ENCODE peak calls at places on chromosomes 12 and 14, in four cellular contexts. K, Y, M and Q are unnamed samples.

GRCh38 chr12:56488041-56488955 is at the start of gene GLS2:
- DNase-seq in K (peak), Y (peak), M (peak), Q (peak)

GRCh38 chr12:57085999-57086950 is 2.6 kb upstream of the NAB2 start:
- DNase-seq in Y (peak), M (peak), K (peak), Q (peak)

GRCh38 chr12:46831335-46832083 is 5.7 kb upstream of the SLC38A4 start:
- DNase-seq in M (peak), Y (no peak), K (no peak), Q (no peak)

GRCh38 chr12:83052890-83053541 is 366.3 kb downstream of the TMTC2 start:
- DNase-seq in Y (no peak), K (no peak), M (no peak), Q (no peak)

GRCh38 chr14:93137864-93138263 is 22.1 kb upstream of the ITPK1 start:
- DNase-seq in K (peak), M (peak), Y (no peak), Q (peak)

GRCh38 chr12:5087831-5088554 is 44.3 kb downstream of the KCNA5 start:
- DNase-seq in Y (no peak), K (no peak), M (no peak), Q (no peak)

GRCh38 chr12:6822461-6823135 is 977 bp downstream of the GPR162 start:
- DNase-seq in Y (no peak), K (no peak), M (no peak), Q (no peak)

GRCh38 chr12:6699989-6700645 is 498 bp downstream of the PIANP start:
- DNase-seq in Y (no peak), K (no peak), M (peak), Q (no peak)

GRCh38 chr14:22478670-22479069 is 110.4 kb downstream of the DAD1 start:
- DNase-seq in Y (no peak), K (no peak), M (no peak), Q (no peak)

GRCh38 chr12:30796508-30796780 is 41.7 kb upstream of the CAPRIN2 start:
- DNase-seq in K (peak), M (peak), Y (no peak), Q (no peak)

GRCh38 chr14:22973217-22974032 is 8.9 kb downstream of the AJUBA start:
- DNase-seq in Y (no peak), M (no peak), K (peak), Q (peak)

GRCh38 chr14:102654298-102654697 is 61.8 kb downstream of the RCOR1 start:
- DNase-seq in Y (no peak), M (no peak), K (peak), Q (no peak)

GRCh38 chr12:69087986-69088385 is 151.4 kb upstream of the CPSF6 start:
- DNase-seq in Y (no peak), M (no peak), K (no peak), Q (no peak)

GRCh38 chr14:47300801-47301200 is 374.6 kb downstream of the MDGA2 start:
- DNase-seq in Y (peak), M (no peak), K (no peak), Q (no peak)

GRCh38 chr14:77654001-77654431 is 37.6 kb upstream of the SPTLC2 start:
- DNase-seq in Y (no peak), M (no peak), K (no peak), Q (no peak)

GRCh38 chr14:89621791-89622638 is 205.0 kb upstream of the FOXN3 start:
- DNase-seq in K (no peak), Y (no peak), M (no peak), Q (peak)

GRCh38 chr14:88477513-88478250 is 77.1 kb downstream of the PTPN21 start:
- DNase-seq in Y (no peak), K (no peak), M (no peak), Q (no peak)

GRCh38 chr12:34406228-34406995 is 384.1 kb downstream of the ALG10 start:
- DNase-seq in K (no peak), M (peak), Y (no peak), Q (no peak)

GRCh38 chr14:103393687-103394626 is 8.7 kb downstream of the MARK3 start:
- DNase-seq in Y (no peak), M (no peak), K (peak), Q (no peak)

GRCh38 chr14:61632401-61633195 is 62.7 kb upstream of the HIF1A start:
- DNase-seq in K (no peak), M (no peak), Y (no peak), Q (no peak)

GRCh38 chr12:49336645-49337584 is at the start of gene C1QL4:
- DNase-seq in Y (no peak), M (peak), K (peak), Q (peak)

GRCh38 chr12:131203666-131204415 is 250.1 kb downstream of the ADGRD1 start:
- DNase-seq in K (no peak), Y (no peak), M (no peak), Q (no peak)

GRCh38 chr12:57966536-57966935 is 25.2 kb downstream of the ATP23 start:
- DNase-seq in K (no peak), M (no peak), Y (no peak), Q (no peak)

GRCh38 chr14:39827901-39828655 is 395.8 kb upstream of the FBXO33 start:
- DNase-seq in M (no peak), Y (no peak), K (no peak), Q (no peak)

GRCh38 chr14:71423481-71423880 is 508.7 kb upstream of the RGS6 start:
- DNase-seq in Y (no peak), M (no peak), K (no peak), Q (no peak)

GRCh38 chr12:62915130-62915529 is 19.8 kb downstream of the PPM1H start:
- DNase-seq in Y (no peak), K (no peak), M (no peak), Q (no peak)

GRCh38 chr12:113247123-113248045 is 26.1 kb downstream of the TPCN1 start:
- DNase-seq in K (no peak), Y (no peak), M (no peak), Q (no peak)

GRCh38 chr14:40476005-40476404 is 1043.8 kb upstream of the FBXO33 start:
- DNase-seq in M (no peak), K (no peak), Y (no peak), Q (no peak)

GRCh38 chr14:22769369-22769768 is 2.9 kb downstream of the OXA1L start:
- DNase-seq in M (no peak), K (no peak), Y (no peak), Q (no peak)

GRCh38 chr14:95018845-95019244 is 138.5 kb downstream of the DICER1 start:
- DNase-seq in K (no peak), Y (no peak), M (no peak), Q (no peak)

GRCh38 chr14:30235485-30235884 is 307.8 kb upstream of the PRKD1 start:
- DNase-seq in K (no peak), M (no peak), Y (no peak), Q (no peak)

GRCh38 chr12:49671051-49671765 is 36.0 kb downstream of the FMNL3 start:
- DNase-seq in K (no peak), M (no peak), Y (no peak), Q (no peak)

GRCh38 chr14:79161576-79161975 is 991.4 kb downstream of the NRXN3 start:
- DNase-seq in Y (no peak), M (no peak), K (no peak), Q (no peak)

GRCh38 chr14:91888641-91889476 is 21.5 kb upstream of the TC2N start:
- DNase-seq in M (no peak), K (no peak), Y (no peak), Q (no peak)